ENCODE peak calls at places on chromosomes 11 and 22, in five cellular contexts. Y is esophagus squamous epithelium, X is transverse colon, R is stomach, C is heart left ventricle. N is an unnamed sample.

GRCh38 chr22:46381142-46381541 is 45.6 kb downstream of the TRMU start:
- DNase-seq in Y (no peak), X (no peak), R (no peak), C (no peak), N (no peak)

GRCh38 chr11:94455861-94456260 is 37.8 kb downstream of the MRE11 start:
- DNase-seq in Y (no peak), R (no peak), X (no peak), C (no peak), N (no peak)

GRCh38 chr11:34570584-34570983 is 50.3 kb upstream of the EHF start:
- DNase-seq in C (no peak), X (no peak), Y (no peak), R (peak), N (no peak)

GRCh38 chr11:78341841-78342240 is 75.8 kb downstream of the GAB2 start:
- DNase-seq in Y (no peak), R (no peak), X (no peak), C (no peak), N (no peak)

GRCh38 chr22:31093956-31094622 is 13.0 kb downstream of the SMTN start:
- DNase-seq in R (peak), C (peak), Y (no peak), X (peak), N (no peak)

GRCh38 chr11:130904380-130904779 is 11.9 kb downstream of the SNX19 start:
- DNase-seq in Y (no peak), C (no peak), R (no peak), X (no peak), N (no peak)

GRCh38 chr22:20514658-20515406 is 7.4 kb downstream of the MED15 start:
- DNase-seq in C (no peak), Y (no peak), R (no peak), X (no peak), N (no peak)

GRCh38 chr11:1298695-1299492 is 10.5 kb downstream of the TOLLIP start:
- DNase-seq in X (peak), R (peak), C (peak), Y (no peak), N (peak)

GRCh38 chr11:36702330-36703054 is 104.5 kb upstream of the RAG2 start:
- DNase-seq in C (no peak), Y (no peak), R (no peak), X (no peak), N (peak)

GRCh38 chr22:44375451-44375850 is 62.7 kb upstream of the SHISAL1 start:
- DNase-seq in R (no peak), X (no peak), C (no peak), Y (no peak), N (no peak)

GRCh38 chr22:33332538-33332937 is 274.4 kb upstream of the SYN3 start:
- DNase-seq in X (peak), C (no peak), R (peak), Y (no peak), N (no peak)

GRCh38 chr11:47327025-47327424 is 25.5 kb downstream of the MYBPC3 start:
- DNase-seq in R (no peak), Y (no peak), X (no peak), C (peak), N (no peak)

GRCh38 chr22:27534720-27535125 is 266.8 kb downstream of the MN1 start:
- DNase-seq in X (no peak), C (no peak), Y (no peak), R (no peak), N (no peak)

GRCh38 chr11:119536801-119537200 is 113.8 kb upstream of the THY1 start:
- DNase-seq in Y (no peak), X (no peak), C (no peak), R (no peak), N (no peak)
- TF ChIP-seq CTCF in Y (no peak), X (no peak), C (no peak), R (no peak), N (no peak)

DNA sequence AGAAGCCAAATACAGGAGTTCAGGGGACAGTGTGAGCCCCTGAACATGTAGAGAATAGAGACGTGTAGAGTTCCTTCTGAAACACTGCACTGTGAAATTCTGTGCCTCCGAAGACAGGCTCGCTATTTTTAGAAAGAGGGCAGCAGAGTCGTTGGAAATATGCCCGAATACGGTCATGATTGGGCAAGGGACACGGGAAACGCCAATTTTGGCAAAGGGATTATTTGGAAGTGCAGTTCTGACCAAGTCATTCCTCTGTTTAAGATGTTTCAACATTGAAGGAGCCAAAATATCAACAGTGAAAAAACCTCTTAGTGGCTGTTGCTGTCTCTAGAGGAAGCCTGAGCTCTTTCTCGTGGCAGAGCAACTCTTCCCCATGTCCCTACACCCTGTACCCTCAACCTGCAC is 9.5 kb upstream of the CBX6 start:
- DNase-seq in X (peak), R (peak), Y (no peak), C (no peak), N (peak)
- TF ChIP-seq POLR2A in X (no peak), R (no peak), Y (no peak), C (no peak), N (no peak)

GRCh38 chr11:92347404-92347803 is 122.8 kb downstream of the FAT3 start:
- DNase-seq in C (no peak), R (no peak), Y (no peak), X (no peak), N (no peak)
- H3K27ac ChIP-seq in C (no peak), R (no peak), Y (no peak), X (no peak), N (no peak)

GRCh38 chr11:44771252-44771734 is 44.5 kb downstream of the TSPAN18 start:
- DNase-seq in Y (no peak), R (no peak), C (no peak), X (no peak), N (no peak)
- TF ChIP-seq CTCF in Y (no peak), R (no peak), C (no peak), X (no peak), N (no peak)